ENCODE peak calls at places on chromosomes 1 and 21, in nine cellular contexts. One of them, this sample, is unnamed.

GRCh38 chr1:1318131-1318652 is 6.3 kb downstream of the INTS11 start:
- DNase-seq in thyroid gland: peak; percentile 95
- DNase-seq in upper lobe of right lung: peak; percentile 87
- DNase-seq in lower lobe of right lung: peak; percentile 87
- DNase-seq in fibroblast of pulmonary artery: peak; percentile 96
- DNase-seq in fibroblast of lung: peak; percentile 94
- DNase-seq in stomach: peak; percentile 86
- DNase-seq in astrocyte of the spinal cord: peak; percentile 95
- DNase-seq in tibial nerve: peak; percentile 85
- DNase-seq in this sample: no peak

GRCh38 chr1:51329443-51330325 is 678 bp downstream of the TTC39A start:
- DNase-seq in tibial nerve: no peak
- DNase-seq in fibroblast of lung: no peak
- DNase-seq in lower lobe of right lung: peak; percentile 87
- DNase-seq in fibroblast of pulmonary artery: no peak
- DNase-seq in thyroid gland: peak; percentile 87
- DNase-seq in stomach: peak; percentile 94
- DNase-seq in astrocyte of the spinal cord: no peak
- DNase-seq in upper lobe of right lung: peak; percentile 90
- DNase-seq in this sample: no peak

GRCh38 chr1:43147625-43148319 is 24.3 kb downstream of the EBNA1BP2 start:
- DNase-seq in fibroblast of pulmonary artery: peak; percentile 67
- DNase-seq in upper lobe of right lung: peak; percentile 89
- DNase-seq in fibroblast of lung: peak; percentile 70
- DNase-seq in astrocyte of the spinal cord: peak; percentile 73
- DNase-seq in thyroid gland: peak; percentile 69
- DNase-seq in tibial nerve: peak; percentile 26
- DNase-seq in stomach: peak; percentile 84
- DNase-seq in lower lobe of right lung: peak; percentile 86
- DNase-seq in this sample: peak; percentile 94

GRCh38 chr1:236858203-236858602 is 63.1 kb downstream of the MTR start:
- DNase-seq in stomach: no peak
- DNase-seq in fibroblast of lung: no peak
- DNase-seq in upper lobe of right lung: no peak
- DNase-seq in tibial nerve: no peak
- DNase-seq in lower lobe of right lung: no peak
- DNase-seq in thyroid gland: no peak
- DNase-seq in astrocyte of the spinal cord: no peak
- DNase-seq in fibroblast of pulmonary artery: no peak
- DNase-seq in this sample: no peak

GRCh38 chr1:165442053-165442452 is 2.9 kb downstream of the RXRG start:
- DNase-seq in astrocyte of the spinal cord: no peak
- DNase-seq in fibroblast of pulmonary artery: no peak
- DNase-seq in thyroid gland: no peak
- DNase-seq in tibial nerve: no peak
- DNase-seq in fibroblast of lung: no peak
- DNase-seq in lower lobe of right lung: no peak
- DNase-seq in stomach: no peak
- DNase-seq in upper lobe of right lung: no peak
- DNase-seq in this sample: no peak

GRCh38 chr1:2344744-2345296 is 46.5 kb downstream of the MORN1 start:
- DNase-seq in fibroblast of lung: no peak
- DNase-seq in tibial nerve: no peak
- DNase-seq in upper lobe of right lung: peak; percentile 52
- DNase-seq in thyroid gland: no peak
- DNase-seq in lower lobe of right lung: peak; percentile 41
- DNase-seq in astrocyte of the spinal cord: no peak
- DNase-seq in stomach: no peak
- DNase-seq in fibroblast of pulmonary artery: no peak
- DNase-seq in this sample: no peak

GRCh38 chr1:31238986-31239613 is 587 bp downstream of the NKAIN1 start:
- DNase-seq in lower lobe of right lung: no peak
- DNase-seq in tibial nerve: no peak
- DNase-seq in fibroblast of pulmonary artery: no peak
- DNase-seq in upper lobe of right lung: peak; percentile 57
- DNase-seq in fibroblast of lung: peak; percentile 22
- DNase-seq in astrocyte of the spinal cord: peak; percentile 5
- DNase-seq in thyroid gland: peak; percentile 4
- DNase-seq in stomach: no peak
- DNase-seq in this sample: no peak

GRCh38 chr1:168261390-168261789 is 19.3 kb upstream of the TBX19 start:
- DNase-seq in thyroid gland: no peak
- DNase-seq in astrocyte of the spinal cord: peak; percentile 53
- DNase-seq in stomach: no peak
- DNase-seq in fibroblast of pulmonary artery: peak; percentile 86
- DNase-seq in upper lobe of right lung: no peak
- DNase-seq in fibroblast of lung: peak; percentile 81
- DNase-seq in tibial nerve: no peak
- DNase-seq in lower lobe of right lung: no peak
- DNase-seq in this sample: no peak

GRCh38 chr1:160139840-160140239 is 11.6 kb upstream of the ATP1A4 start:
- DNase-seq in fibroblast of pulmonary artery: no peak
- DNase-seq in upper lobe of right lung: no peak
- DNase-seq in tibial nerve: no peak
- DNase-seq in astrocyte of the spinal cord: no peak
- DNase-seq in stomach: no peak
- DNase-seq in lower lobe of right lung: no peak
- DNase-seq in thyroid gland: no peak
- DNase-seq in fibroblast of lung: no peak
- DNase-seq in this sample: no peak

GRCh38 chr1:156920233-156921052 is at the start of gene LRRC71:
- DNase-seq in stomach: peak; percentile 78
- DNase-seq in fibroblast of pulmonary artery: peak; percentile 78
- DNase-seq in fibroblast of lung: peak; percentile 62
- DNase-seq in tibial nerve: peak; percentile 74
- DNase-seq in upper lobe of right lung: peak; percentile 89
- DNase-seq in astrocyte of the spinal cord: peak; percentile 75
- DNase-seq in thyroid gland: peak; percentile 85
- DNase-seq in lower lobe of right lung: peak; percentile 81
- DNase-seq in this sample: peak; percentile 94

GRCh38 chr21:25331286-25331685 is 276.0 kb downstream of the MRPL39 start:
- DNase-seq in thyroid gland: no peak
- DNase-seq in fibroblast of lung: peak; percentile 20
- DNase-seq in lower lobe of right lung: no peak
- DNase-seq in upper lobe of right lung: no peak
- DNase-seq in fibroblast of pulmonary artery: peak; percentile 60
- DNase-seq in stomach: no peak
- DNase-seq in astrocyte of the spinal cord: no peak
- DNase-seq in tibial nerve: no peak
- DNase-seq in this sample: no peak

GRCh38 chr21:32426592-32427051 is 14.1 kb downstream of the EVA1C start:
- DNase-seq in tibial nerve: no peak
- DNase-seq in fibroblast of lung: peak; percentile 87
- DNase-seq in lower lobe of right lung: no peak
- DNase-seq in fibroblast of pulmonary artery: peak; percentile 80
- DNase-seq in upper lobe of right lung: peak; percentile 20
- DNase-seq in thyroid gland: no peak
- DNase-seq in stomach: no peak
- DNase-seq in astrocyte of the spinal cord: peak; percentile 78
- DNase-seq in this sample: no peak

GRCh38 chr1:236142358-236143103 is at the start of gene GPR137B:
- DNase-seq in upper lobe of right lung: peak; percentile 78
- DNase-seq in lower lobe of right lung: peak; percentile 65
- DNase-seq in thyroid gland: peak; percentile 57
- DNase-seq in tibial nerve: peak; percentile 26
- DNase-seq in stomach: peak; percentile 42
- DNase-seq in astrocyte of the spinal cord: peak; percentile 39
- DNase-seq in fibroblast of pulmonary artery: peak; percentile 49
- DNase-seq in fibroblast of lung: peak; percentile 59
- DNase-seq in this sample: no peak

GRCh38 chr1:16248603-16249534 is 11.9 kb upstream of the CPLANE2 start:
- DNase-seq in fibroblast of lung: peak; percentile 85
- DNase-seq in tibial nerve: peak; percentile 86
- DNase-seq in upper lobe of right lung: peak; percentile 85
- DNase-seq in stomach: peak; percentile 94
- DNase-seq in fibroblast of pulmonary artery: peak; percentile 88
- DNase-seq in lower lobe of right lung: peak; percentile 84
- DNase-seq in thyroid gland: peak; percentile 91
- DNase-seq in astrocyte of the spinal cord: peak; percentile 90
- DNase-seq in this sample: peak; percentile 47

GRCh38 chr1:108050134-108050533 is 85.2 kb upstream of the VAV3 start:
- DNase-seq in stomach: no peak
- DNase-seq in thyroid gland: no peak
- DNase-seq in tibial nerve: peak; percentile 17
- DNase-seq in lower lobe of right lung: peak; percentile 68
- DNase-seq in fibroblast of lung: no peak
- DNase-seq in upper lobe of right lung: peak; percentile 66
- DNase-seq in astrocyte of the spinal cord: no peak
- DNase-seq in fibroblast of pulmonary artery: no peak
- DNase-seq in this sample: no peak

DNA sequence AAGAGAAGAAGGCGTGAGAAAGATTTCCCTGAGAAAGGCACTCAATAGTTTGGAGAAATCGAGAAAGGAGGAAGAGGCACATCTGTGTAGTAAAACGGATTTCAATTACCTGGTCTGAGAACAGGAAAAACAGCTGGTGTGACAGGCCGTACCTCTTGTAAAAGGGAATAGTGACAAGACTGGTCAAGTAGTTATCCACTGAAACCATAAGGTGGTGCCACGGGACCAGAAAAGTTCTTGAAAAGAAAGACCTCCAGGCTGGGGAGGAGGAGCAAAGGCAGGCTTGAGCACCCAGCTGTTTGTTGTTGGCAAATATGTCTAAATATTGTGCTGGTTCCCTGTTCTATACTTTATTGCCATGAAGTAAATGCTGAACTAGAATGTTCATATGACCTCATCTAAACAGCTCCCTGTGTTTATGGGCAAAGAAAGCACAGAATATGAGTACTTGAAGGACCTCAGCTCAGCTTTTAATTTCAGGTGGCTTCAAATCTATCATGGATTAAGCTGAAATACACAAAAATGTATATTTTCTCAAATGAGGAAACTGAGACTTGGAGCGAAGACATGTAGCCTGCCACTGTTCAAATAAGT is 4.0 kb downstream of the HAO2 start:
- DNase-seq in fibroblast of pulmonary artery: peak; percentile 34
- DNase-seq in astrocyte of the spinal cord: no peak
- DNase-seq in fibroblast of lung: peak; percentile 24
- DNase-seq in thyroid gland: peak; percentile 21
- DNase-seq in lower lobe of right lung: no peak
- DNase-seq in upper lobe of right lung: no peak
- DNase-seq in stomach: no peak
- DNase-seq in tibial nerve: no peak
- DNase-seq in this sample: no peak
- TF ChIP-seq CTCF in fibroblast of pulmonary artery: no peak
- TF ChIP-seq CTCF in astrocyte of the spinal cord: peak; percentile 10
- TF ChIP-seq CTCF in fibroblast of lung: no peak
- TF ChIP-seq CTCF in thyroid gland: peak; percentile 20
- TF ChIP-seq CTCF in lower lobe of right lung: no peak
- TF ChIP-seq CTCF in upper lobe of right lung: peak; percentile 17
- TF ChIP-seq CTCF in stomach: no peak
- TF ChIP-seq CTCF in tibial nerve: no peak
- TF ChIP-seq CTCF in this sample: peak; percentile 61

GRCh38 chr21:41929248-41929647 is 24.6 kb downstream of the C2CD2 start:
- DNase-seq in lower lobe of right lung: no peak
- DNase-seq in tibial nerve: no peak
- DNase-seq in fibroblast of pulmonary artery: no peak
- DNase-seq in upper lobe of right lung: no peak
- DNase-seq in astrocyte of the spinal cord: no peak
- DNase-seq in thyroid gland: no peak
- DNase-seq in stomach: no peak
- DNase-seq in fibroblast of lung: no peak
- DNase-seq in this sample: no peak

GRCh38 chr21:41931041-41931451 is 22.8 kb downstream of the C2CD2 start:
- DNase-seq in tibial nerve: no peak
- DNase-seq in fibroblast of lung: peak; percentile 23
- DNase-seq in astrocyte of the spinal cord: no peak
- DNase-seq in fibroblast of pulmonary artery: peak; percentile 48
- DNase-seq in stomach: no peak
- DNase-seq in thyroid gland: peak; percentile 71
- DNase-seq in lower lobe of right lung: no peak
- DNase-seq in upper lobe of right lung: no peak
- DNase-seq in this sample: no peak

GRCh38 chr21:41932191-41932575 is 21.6 kb downstream of the C2CD2 start:
- DNase-seq in upper lobe of right lung: no peak
- DNase-seq in fibroblast of lung: peak; percentile 91
- DNase-seq in astrocyte of the spinal cord: peak; percentile 89
- DNase-seq in lower lobe of right lung: no peak
- DNase-seq in tibial nerve: no peak
- DNase-seq in stomach: no peak
- DNase-seq in fibroblast of pulmonary artery: peak; percentile 82
- DNase-seq in thyroid gland: no peak
- DNase-seq in this sample: no peak

GRCh38 chr21:41932576-41933258 is 21.1 kb downstream of the C2CD2 start:
- DNase-seq in astrocyte of the spinal cord: no peak
- DNase-seq in thyroid gland: peak; percentile 25
- DNase-seq in stomach: no peak
- DNase-seq in upper lobe of right lung: no peak
- DNase-seq in lower lobe of right lung: peak; percentile 54
- DNase-seq in tibial nerve: no peak
- DNase-seq in fibroblast of lung: peak; percentile 90
- DNase-seq in fibroblast of pulmonary artery: peak; percentile 72
- DNase-seq in this sample: no peak

GRCh38 chr21:41933259-41934079 is 20.3 kb downstream of the C2CD2 start:
- DNase-seq in lower lobe of right lung: no peak
- DNase-seq in stomach: no peak
- DNase-seq in fibroblast of lung: no peak
- DNase-seq in astrocyte of the spinal cord: no peak
- DNase-seq in thyroid gland: no peak
- DNase-seq in fibroblast of pulmonary artery: peak; percentile 74
- DNase-seq in upper lobe of right lung: no peak
- DNase-seq in tibial nerve: no peak
- DNase-seq in this sample: no peak
- TF ChIP-seq CTCF in lower lobe of right lung: peak; percentile 20
- TF ChIP-seq CTCF in stomach: no peak
- TF ChIP-seq CTCF in fibroblast of lung: peak; percentile 66
- TF ChIP-seq CTCF in astrocyte of the spinal cord: peak; percentile 38
- TF ChIP-seq CTCF in thyroid gland: no peak
- TF ChIP-seq CTCF in fibroblast of pulmonary artery: peak; percentile 55
- TF ChIP-seq CTCF in upper lobe of right lung: peak; percentile 39
- TF ChIP-seq CTCF in tibial nerve: peak; percentile 28
- TF ChIP-seq CTCF in this sample: no peak

GRCh38 chr21:30408782-30409494 is 13.1 kb downstream of the KRTAP13-1 start:
- DNase-seq in thyroid gland: peak; percentile 76
- DNase-seq in astrocyte of the spinal cord: peak; percentile 44
- DNase-seq in tibial nerve: no peak
- DNase-seq in upper lobe of right lung: peak; percentile 78
- DNase-seq in stomach: peak; percentile 66
- DNase-seq in fibroblast of lung: peak; percentile 9
- DNase-seq in lower lobe of right lung: peak; percentile 69
- DNase-seq in fibroblast of pulmonary artery: peak; percentile 74
- DNase-seq in this sample: no peak
- TF ChIP-seq CTCF in thyroid gland: peak; percentile 49
- TF ChIP-seq CTCF in astrocyte of the spinal cord: peak; percentile 30
- TF ChIP-seq CTCF in tibial nerve: no peak
- TF ChIP-seq CTCF in upper lobe of right lung: peak; percentile 37
- TF ChIP-seq CTCF in stomach: no peak
- TF ChIP-seq CTCF in fibroblast of lung: no peak
- TF ChIP-seq CTCF in lower lobe of right lung: peak; percentile 44
- TF ChIP-seq CTCF in fibroblast of pulmonary artery: peak; percentile 40
- TF ChIP-seq CTCF in this sample: peak; percentile 70

DNA sequence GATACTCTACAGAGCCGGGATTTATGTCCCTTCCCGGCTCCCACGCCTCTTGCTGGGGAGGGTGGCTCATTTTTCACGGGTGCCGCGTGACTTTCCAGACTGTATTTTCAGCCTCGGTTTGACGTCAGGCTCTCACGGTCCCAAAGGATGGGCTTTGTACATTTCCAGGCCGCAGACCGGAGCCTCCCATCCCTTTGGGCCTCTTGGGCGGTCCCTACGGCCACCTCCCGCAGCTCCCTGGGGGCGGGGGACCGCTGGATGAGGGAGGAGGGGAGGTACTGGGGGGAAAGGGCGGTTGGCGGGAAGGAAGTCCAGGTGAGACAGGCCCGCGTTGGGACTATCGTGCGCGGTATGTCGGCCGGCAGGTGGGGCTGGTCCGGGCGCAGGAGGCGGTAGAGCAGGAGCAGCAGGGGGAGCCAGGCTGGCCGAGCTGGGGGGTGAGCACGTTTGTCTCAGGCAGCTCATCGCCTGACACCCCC is 17.9 kb downstream of the UBL4B start:
- DNase-seq in fibroblast of pulmonary artery: peak; percentile 21
- DNase-seq in upper lobe of right lung: no peak
- DNase-seq in fibroblast of lung: no peak
- DNase-seq in lower lobe of right lung: no peak
- DNase-seq in thyroid gland: no peak
- DNase-seq in astrocyte of the spinal cord: no peak
- DNase-seq in stomach: no peak
- DNase-seq in tibial nerve: no peak
- DNase-seq in this sample: no peak
- TF ChIP-seq CTCF in fibroblast of pulmonary artery: peak; percentile 8
- TF ChIP-seq CTCF in upper lobe of right lung: no peak
- TF ChIP-seq CTCF in fibroblast of lung: no peak
- TF ChIP-seq CTCF in lower lobe of right lung: no peak
- TF ChIP-seq CTCF in thyroid gland: no peak
- TF ChIP-seq CTCF in astrocyte of the spinal cord: no peak
- TF ChIP-seq CTCF in stomach: no peak
- TF ChIP-seq CTCF in tibial nerve: no peak
- TF ChIP-seq CTCF in this sample: no peak

This sample was measured in type B pancreatic cell.